ENCODE peak calls at places on chromosomes 6 and 20, in ten cellular contexts. T is GM12878, F is cardiac fibroblast, Y is AG04450, H is transverse colon, U is adipocyte, J is breast epithelium, D is body of pancreas, L is kidney epithelial cell, C is neural progenitor cell. X is an unnamed sample.

GRCh38 chr20:36550797-36551299 is 9.5 kb downstream of the MYL9 start:
- DNase-seq in H (no peak), Y (no peak), J (no peak), U (no peak), C (no peak), F (peak), D (no peak), L (no peak), T (no peak), X (peak)

GRCh38 chr20:62995898-62996595 is 10.7 kb downstream of the BHLHE23 start:
- DNase-seq in U (no peak), T (no peak), Y (no peak), J (no peak), H (no peak), F (no peak), L (no peak), D (no peak), C (no peak), X (no peak)

GRCh38 chr20:51705400-51705799 is 62.8 kb downstream of the ATP9A start:
- DNase-seq in D (no peak), Y (no peak), T (no peak), U (no peak), H (no peak), C (peak), F (no peak), J (no peak), L (no peak), X (no peak)

GRCh38 chr6:32970413-32971244 is 2.2 kb downstream of the BRD2 start:
- DNase-seq in L (no peak), D (peak), F (peak), C (peak), Y (peak), T (peak), J (peak), U (peak), H (peak), X (peak)

GRCh38 chr20:62595491-62595890 is 46.8 kb upstream of the SLCO4A1 start:
- DNase-seq in D (peak), T (no peak), L (no peak), C (no peak), Y (peak), H (peak), J (no peak), U (peak), F (peak), X (peak)

GRCh38 chr20:38209054-38209675 is 44.1 kb upstream of the TGM2 start:
- DNase-seq in F (no peak), C (no peak), H (no peak), U (no peak), D (no peak), J (no peak), L (no peak), Y (no peak), T (no peak), X (no peak)

GRCh38 chr6:37011656-37012378 is 6.4 kb downstream of the FGD2 start:
- DNase-seq in L (no peak), C (no peak), D (peak), H (no peak), F (peak), T (no peak), U (peak), Y (peak), J (no peak), X (no peak)

GRCh38 chr20:49482173-49482572 is 295 bp downstream of the KCNB1 start:
- DNase-seq in F (no peak), Y (no peak), T (no peak), J (no peak), C (peak), U (no peak), H (no peak), D (no peak), L (no peak), X (no peak)

GRCh38 chr6:110179406-110180227 is at the start of gene WASF1:
- DNase-seq in L (peak), F (peak), Y (peak), U (peak), D (peak), C (peak), H (peak), T (peak), J (peak), X (peak)

GRCh38 chr6:123945386-123945785 is 141.7 kb downstream of the NKAIN2 start:
- DNase-seq in T (no peak), D (no peak), Y (no peak), F (no peak), C (no peak), U (no peak), L (no peak), H (no peak), J (no peak), X (no peak)

GRCh38 chr6:40681622-40682021 is 94.5 kb upstream of the LRFN2 start:
- DNase-seq in L (no peak), D (no peak), F (no peak), H (no peak), C (no peak), T (no peak), J (no peak), U (no peak), Y (no peak), X (no peak)

DNA sequence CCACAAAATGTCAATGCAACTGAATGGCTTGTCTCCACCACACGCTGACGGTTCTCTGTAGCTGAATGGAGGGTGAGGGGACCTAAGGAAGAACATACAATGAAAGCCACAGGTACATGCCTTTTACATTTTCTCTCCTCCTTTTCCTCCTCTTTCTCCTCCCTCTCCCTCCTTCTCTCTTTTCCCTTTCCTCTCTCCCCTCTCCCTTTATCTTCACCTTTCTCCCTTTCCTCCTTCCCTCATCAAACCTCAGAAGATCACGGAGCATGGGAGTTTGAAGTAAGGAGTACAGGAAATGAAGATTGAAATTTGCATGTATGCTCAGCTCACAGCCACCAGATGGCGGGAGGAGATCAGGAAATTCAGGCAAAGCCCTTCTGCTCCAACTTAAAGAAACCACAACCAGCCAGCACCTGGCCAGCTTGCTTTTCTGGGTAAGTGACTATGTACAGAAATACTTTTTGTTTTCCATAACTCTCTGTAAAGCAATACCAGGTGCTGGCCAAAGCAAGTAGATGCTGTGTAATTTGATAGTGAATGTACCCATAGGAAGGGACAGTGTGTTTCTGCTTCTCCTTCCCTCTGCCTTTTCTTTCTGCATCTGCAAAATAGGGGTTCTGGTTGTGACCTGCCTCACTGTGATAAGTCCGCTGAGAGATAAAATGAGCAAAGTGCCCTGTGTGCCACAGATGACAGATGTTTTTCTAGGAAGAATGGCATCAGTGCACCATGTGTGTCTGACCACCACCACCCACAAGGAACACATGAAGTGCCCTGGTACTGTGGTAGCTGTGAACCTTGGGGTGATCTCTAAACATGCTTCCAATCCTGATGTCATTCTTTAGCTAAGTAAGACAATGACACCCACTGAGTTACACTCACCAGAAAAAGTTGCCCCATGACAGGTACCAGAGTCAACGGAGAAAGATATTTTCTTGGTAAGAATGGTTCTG is 18.6 kb upstream of the FOXO3 start:
- DNase-seq in J (peak), F (peak), L (no peak), D (peak), U (peak), Y (peak), H (peak), T (no peak), C (peak), X (peak)
- H3K4me3 ChIP-seq in J (no peak), F (no peak), L (no peak), D (no peak), U (no peak), Y (no peak), H (no peak), T (no peak), C (no peak), X (no peak)

GRCh38 chr20:9508696-9509178 is 5.7 kb upstream of the LAMP5 start:
- DNase-seq in H (no peak), F (no peak), Y (no peak), T (no peak), C (peak), L (no peak), D (no peak), U (no peak), J (no peak), X (no peak)

GRCh38 chr20:9508240-9508661 is 6.1 kb upstream of the LAMP5 start:
- DNase-seq in U (no peak), H (no peak), L (no peak), J (no peak), F (no peak), C (no peak), T (no peak), D (no peak), Y (no peak), X (no peak)

GRCh38 chr20:9506337-9506821 is 8.0 kb upstream of the LAMP5 start:
- DNase-seq in Y (no peak), T (no peak), U (no peak), L (no peak), J (no peak), F (no peak), H (no peak), D (no peak), C (no peak), X (no peak)

GRCh38 chr20:9506964-9507369 is 7.4 kb upstream of the LAMP5 start:
- DNase-seq in Y (no peak), J (no peak), F (no peak), L (no peak), H (no peak), T (no peak), D (no peak), C (peak), U (no peak), X (no peak)

DNA sequence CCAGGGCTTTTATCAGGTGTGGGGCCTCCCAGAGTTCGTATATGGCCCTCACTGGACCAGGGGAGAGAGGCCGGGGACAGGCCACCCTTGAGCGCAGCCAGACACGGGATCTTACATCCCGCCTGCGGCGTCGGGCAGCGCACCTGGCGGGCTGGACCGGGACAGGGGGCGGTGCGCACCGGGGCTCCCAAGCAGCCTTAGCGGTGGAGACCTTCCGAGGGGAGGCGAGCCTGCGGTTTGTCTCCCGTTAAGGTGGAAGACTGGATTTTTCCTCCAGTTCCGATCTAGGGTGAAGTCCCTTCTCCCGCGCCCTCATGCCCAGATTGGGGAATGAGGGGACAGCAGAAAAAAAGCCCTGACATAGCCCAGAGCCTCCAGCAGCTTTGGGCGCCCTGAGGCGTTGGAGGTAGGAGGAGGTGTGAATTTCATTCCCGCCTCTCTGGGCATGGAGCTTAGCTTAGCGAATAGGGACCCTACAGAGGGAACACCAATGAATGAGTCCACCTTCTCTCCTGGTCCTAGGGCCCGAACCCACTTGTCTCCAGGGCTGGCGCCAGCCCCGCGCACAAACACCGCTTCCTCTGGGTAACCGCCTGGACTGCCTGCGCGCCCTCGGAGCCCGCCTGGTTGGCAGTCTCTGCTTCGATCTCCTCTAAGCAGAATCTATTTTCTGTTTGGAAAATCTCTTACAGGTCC is 6.7 kb upstream of the LAMP5 start:
- DNase-seq in J (no peak), T (no peak), U (no peak), C (no peak), H (no peak), D (no peak), Y (no peak), L (no peak), F (no peak), X (no peak)
- H3K4me3 ChIP-seq in J (no peak), T (peak), U (no peak), C (peak), H (no peak), D (no peak), Y (no peak), L (no peak), F (no peak), X (no peak)

GRCh38 chr6:87281426-87281825 is 41.0 kb upstream of the SMIM8 start:
- DNase-seq in L (no peak), H (no peak), F (no peak), D (no peak), J (no peak), T (no peak), C (peak), Y (no peak), U (no peak), X (no peak)

GRCh38 chr6:87279051-87279595 is 43.3 kb upstream of the SMIM8 start:
- DNase-seq in C (no peak), L (no peak), H (no peak), F (no peak), Y (no peak), D (no peak), J (no peak), U (no peak), T (no peak), X (no peak)

GRCh38 chr6:87277123-87277522 is 45.3 kb upstream of the SMIM8 start:
- DNase-seq in U (no peak), Y (no peak), C (no peak), L (no peak), D (no peak), T (no peak), F (peak), J (no peak), H (no peak), X (peak)

GRCh38 chr6:87274660-87275273 is 47.6 kb upstream of the SMIM8 start:
- DNase-seq in T (no peak), Y (peak), H (no peak), U (peak), F (peak), L (no peak), J (no peak), D (no peak), C (no peak), X (peak)

GRCh38 chr6:87276624-87277023 is 45.8 kb upstream of the SMIM8 start:
- DNase-seq in U (no peak), D (no peak), J (no peak), H (no peak), L (no peak), C (no peak), Y (no peak), T (no peak), F (no peak), X (no peak)
- H3K4me3 ChIP-seq in U (no peak), D (no peak), J (no peak), H (no peak), L (no peak), C (no peak), Y (no peak), T (no peak), F (no peak), X (no peak)

DNA sequence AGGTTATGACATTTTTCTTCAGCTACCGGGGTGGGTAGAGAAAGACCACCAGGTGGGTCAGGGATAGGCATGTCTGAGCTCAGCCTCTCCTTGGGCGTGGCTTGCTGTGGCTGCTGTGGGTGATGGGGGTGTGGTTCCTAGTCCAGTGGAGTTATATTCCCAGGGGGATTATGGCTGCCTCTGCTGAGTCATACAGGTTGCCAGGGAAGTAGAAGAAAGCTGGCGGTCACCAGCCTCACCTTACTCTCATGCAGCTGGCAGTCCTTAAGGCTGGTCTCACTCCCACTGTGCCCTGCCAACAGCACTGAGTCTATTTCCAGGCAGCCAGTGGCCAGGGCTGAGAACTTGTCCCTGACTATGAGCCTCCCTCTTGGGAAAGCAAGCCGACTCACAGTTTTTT is 130.0 kb downstream of the SCP2D1 start:
- DNase-seq in H (no peak), D (no peak), J (no peak), U (no peak), L (no peak), F (no peak), C (no peak), Y (no peak), T (no peak), X (no peak)
- H3K4me3 ChIP-seq in H (no peak), D (no peak), J (no peak), U (no peak), L (no peak), F (no peak), C (no peak), Y (no peak), T (no peak), X (no peak)

GRCh38 chr6:42140756-42141602 is 1.4 kb downstream of the C6orf132 start:
- DNase-seq in C (no peak), Y (no peak), U (no peak), H (no peak), F (no peak), D (peak), L (no peak), J (no peak), T (no peak), X (peak)
- H3K4me3 ChIP-seq in C (peak), Y (peak), U (peak), H (peak), F (no peak), D (peak), L (peak), J (peak), T (no peak), X (peak)

GRCh38 chr20:5570442-5570841 is 179.8 kb upstream of the SHLD1 start:
- DNase-seq in C (no peak), F (no peak), H (no peak), L (no peak), D (no peak), Y (no peak), T (no peak), U (no peak), J (no peak), X (no peak)
- H3K4me3 ChIP-seq in C (no peak), F (no peak), H (no peak), L (no peak), D (no peak), Y (no peak), T (no peak), U (no peak), J (no peak), X (no peak)

GRCh38 chr20:19113343-19113930 is 99.0 kb upstream of the SLC24A3 start:
- DNase-seq in H (no peak), D (no peak), J (no peak), U (no peak), T (no peak), F (no peak), Y (no peak), L (no peak), C (no peak), X (no peak)

GRCh38 chr20:19114410-19114809 is 98.0 kb upstream of the SLC24A3 start:
- DNase-seq in D (no peak), L (no peak), U (no peak), F (no peak), Y (no peak), C (no peak), H (no peak), T (peak), J (no peak), X (peak)

GRCh38 chr20:19120011-19120410 is 92.4 kb upstream of the SLC24A3 start:
- DNase-seq in C (no peak), F (no peak), D (no peak), U (no peak), T (no peak), H (no peak), Y (no peak), J (no peak), L (no peak), X (no peak)

GRCh38 chr20:19110866-19111460 is 101.5 kb upstream of the SLC24A3 start:
- DNase-seq in H (no peak), F (no peak), C (no peak), J (no peak), D (no peak), T (no peak), Y (no peak), L (no peak), U (no peak), X (no peak)

DNA sequence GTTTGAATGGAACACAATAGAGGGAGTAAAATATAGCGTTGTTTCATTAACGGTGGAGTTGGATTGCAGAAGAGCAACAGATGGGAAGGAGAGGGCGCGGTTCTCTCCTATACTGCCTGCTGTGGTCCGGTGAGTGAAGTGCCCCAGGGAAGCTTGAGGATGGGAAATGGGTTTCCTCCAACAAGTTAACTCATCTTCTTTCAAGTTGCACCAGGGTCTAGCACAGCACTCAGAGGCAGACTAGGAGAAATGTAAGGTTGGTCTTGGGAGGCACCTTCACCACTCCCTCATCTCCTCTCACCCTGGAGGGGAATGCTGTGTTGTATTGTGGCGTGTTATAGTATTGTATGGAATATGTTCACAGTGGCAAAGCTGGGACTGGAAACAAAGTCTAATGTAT is 96.9 kb upstream of the SLC24A3 start:
- DNase-seq in Y (no peak), T (no peak), H (no peak), L (no peak), J (no peak), C (no peak), D (no peak), F (no peak), U (no peak), X (no peak)
- H3K4me3 ChIP-seq in Y (no peak), T (no peak), H (no peak), L (no peak), J (no peak), C (no peak), D (no peak), F (no peak), U (no peak), X (no peak)

GRCh38 chr6:136945626-136946235 is 23.6 kb downstream of the SLC35D3 start:
- DNase-seq in J (no peak), Y (no peak), T (no peak), L (peak), H (no peak), F (no peak), D (no peak), U (no peak), C (no peak), X (no peak)

GRCh38 chr6:136950436-136950835 is 28.3 kb downstream of the SLC35D3 start:
- DNase-seq in F (peak), H (no peak), D (no peak), J (no peak), Y (no peak), U (no peak), T (no peak), L (no peak), C (no peak), X (no peak)

GRCh38 chr6:136945072-136945471 is 23.0 kb downstream of the SLC35D3 start:
- DNase-seq in L (no peak), T (no peak), C (no peak), F (no peak), J (no peak), D (no peak), Y (no peak), H (no peak), U (no peak), X (no peak)

GRCh38 chr6:136952714-136953260 is 30.7 kb downstream of the SLC35D3 start:
- DNase-seq in D (no peak), U (no peak), F (no peak), L (no peak), H (no peak), J (no peak), Y (no peak), C (no peak), T (no peak), X (no peak)

DNA sequence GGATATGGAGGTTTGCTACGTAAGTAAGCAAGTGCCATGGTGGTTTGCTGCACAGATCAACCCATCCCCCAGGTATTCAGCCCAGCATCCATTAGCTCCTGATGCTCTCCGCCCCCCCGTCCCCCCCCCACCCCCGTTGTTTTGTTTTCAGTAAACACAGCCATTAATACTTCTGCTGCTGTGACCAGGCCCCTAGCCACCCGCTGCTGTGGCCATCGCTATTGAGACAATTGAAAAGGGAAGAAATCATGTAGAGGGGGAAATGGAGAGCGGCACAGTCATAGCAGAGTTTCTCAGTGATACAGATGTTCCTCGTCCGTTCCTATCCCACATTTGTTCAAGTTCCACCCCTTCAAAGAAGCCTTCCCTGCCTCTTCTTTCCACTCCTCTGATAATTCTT is 24.9 kb downstream of the SLC35D3 start:
- DNase-seq in H (no peak), C (no peak), L (no peak), U (no peak), Y (no peak), T (no peak), F (no peak), J (no peak), D (no peak), X (no peak)
- H3K4me3 ChIP-seq in H (no peak), C (no peak), L (no peak), U (no peak), Y (no peak), T (no peak), F (no peak), J (no peak), D (no peak), X (no peak)

GRCh38 chr6:6319947-6320811 is at the start of gene F13A1:
- DNase-seq in D (peak), F (no peak), C (peak), Y (no peak), H (peak), U (no peak), T (no peak), J (no peak), L (no peak), X (no peak)
- H3K4me3 ChIP-seq in D (no peak), F (no peak), C (peak), Y (no peak), H (no peak), U (no peak), T (peak), J (peak), L (no peak), X (no peak)

X was measured in bronchial epithelial cell.